ENCODE peak calls at places on chromosomes 3 and 15, in seven cellular contexts. I is stomach; U is mucosa of descending colon; F is IMR-90; C is naive thymus-derived CD4-positive, alpha-beta T cell; G is esophagus muscularis mucosa; O is CD8-positive, alpha-beta T cell. A is an unnamed sample. For H3K36me3, H3K4me1 and H3K9me3, the result is how much of the 10 kb centered on the place peaks cover.

GRCh38 chr3:173913985-173914421 is 516.5 kb downstream of the NLGN1 start:
- DNase-seq in C (no peak), I (no peak), O (no peak), F (no peak), U (no peak), G (no peak), A (no peak)

GRCh38 chr3:13595001-13595421 is 46.1 kb downstream of the FBLN2 start:
- DNase-seq in I (no peak), U (no peak), C (no peak), G (no peak), O (no peak), F (no peak), A (no peak)

GRCh38 chr3:110314512-110315114 is 757.0 kb upstream of the NECTIN3 start:
- DNase-seq in G (no peak), U (no peak), O (peak), C (peak), F (peak), I (peak), A (peak)

GRCh38 chr3:44208086-44208485 is 33.6 kb upstream of the TOPAZ1 start:
- DNase-seq in F (no peak), G (no peak), C (peak), U (no peak), I (no peak), O (no peak), A (no peak)

GRCh38 chr15:95715919-95716318 is 614.6 kb upstream of the NR2F2 start:
- DNase-seq in O (no peak), C (no peak), G (no peak), F (no peak), I (no peak), U (no peak), A (no peak)

GRCh38 chr3:26639339-26639738 is 16.8 kb downstream of the LRRC3B start:
- DNase-seq in U (no peak), I (no peak), C (no peak), O (no peak), F (no peak), G (no peak), A (no peak)

GRCh38 chr3:117238805-117239204 is 529.2 kb downstream of the TUSC7 start:
- DNase-seq in C (no peak), F (no peak), I (no peak), G (no peak), O (no peak), U (no peak), A (no peak)

GRCh38 chr3:152051501-152052404 is 178.3 kb downstream of the SUCNR1 start:
- DNase-seq in I (no peak), U (no peak), O (no peak), C (no peak), F (peak), G (no peak), A (no peak)

GRCh38 chr3:183427206-183428139 is 946 bp downstream of the MCF2L2 start:
- DNase-seq in G (no peak), U (no peak), O (no peak), I (no peak), F (no peak), C (no peak), A (no peak)

GRCh38 chr15:63048986-63049665 is 6.6 kb downstream of the TPM1 start:
- DNase-seq in F (peak), I (peak), O (peak), U (peak), C (no peak), G (no peak), A (no peak)

GRCh38 chr3:181318321-181318720 is 328.8 kb upstream of the DNAJC19 start:
- DNase-seq in O (no peak), U (no peak), C (no peak), G (no peak), F (no peak), I (no peak), A (no peak)

GRCh38 chr15:58392611-58393161 is 39.1 kb upstream of the LIPC start:
- DNase-seq in U (no peak), G (no peak), I (peak), C (no peak), F (no peak), O (no peak), A (no peak)

GRCh38 chr3:170469151-170470062 is 50.7 kb downstream of the CLDN11 start:
- DNase-seq in I (no peak), U (no peak), G (peak), F (peak), C (no peak), O (no peak), A (no peak)

GRCh38 chr3:144053121-144053520 is 81.5 kb downstream of the DIPK2A start:
- DNase-seq in O (no peak), C (no peak), G (no peak), F (peak), U (no peak), I (no peak), A (no peak)

GRCh38 chr3:10945683-10946287 is 46.8 kb upstream of the SLC6A1 start:
- DNase-seq in F (peak), O (peak), I (peak), G (no peak), U (peak), C (no peak), A (peak)

GRCh38 chr3:194292331-194292730 is 58.8 kb downstream of the CPN2 start:
- DNase-seq in G (no peak), I (no peak), U (no peak), F (no peak), O (no peak), C (no peak), A (no peak)

GRCh38 chr3:193560870-193561269 is 6.2 kb upstream of the ATP13A4 start:
- DNase-seq in G (no peak), F (no peak), O (no peak), I (peak), U (no peak), C (no peak), A (no peak)

DNA sequence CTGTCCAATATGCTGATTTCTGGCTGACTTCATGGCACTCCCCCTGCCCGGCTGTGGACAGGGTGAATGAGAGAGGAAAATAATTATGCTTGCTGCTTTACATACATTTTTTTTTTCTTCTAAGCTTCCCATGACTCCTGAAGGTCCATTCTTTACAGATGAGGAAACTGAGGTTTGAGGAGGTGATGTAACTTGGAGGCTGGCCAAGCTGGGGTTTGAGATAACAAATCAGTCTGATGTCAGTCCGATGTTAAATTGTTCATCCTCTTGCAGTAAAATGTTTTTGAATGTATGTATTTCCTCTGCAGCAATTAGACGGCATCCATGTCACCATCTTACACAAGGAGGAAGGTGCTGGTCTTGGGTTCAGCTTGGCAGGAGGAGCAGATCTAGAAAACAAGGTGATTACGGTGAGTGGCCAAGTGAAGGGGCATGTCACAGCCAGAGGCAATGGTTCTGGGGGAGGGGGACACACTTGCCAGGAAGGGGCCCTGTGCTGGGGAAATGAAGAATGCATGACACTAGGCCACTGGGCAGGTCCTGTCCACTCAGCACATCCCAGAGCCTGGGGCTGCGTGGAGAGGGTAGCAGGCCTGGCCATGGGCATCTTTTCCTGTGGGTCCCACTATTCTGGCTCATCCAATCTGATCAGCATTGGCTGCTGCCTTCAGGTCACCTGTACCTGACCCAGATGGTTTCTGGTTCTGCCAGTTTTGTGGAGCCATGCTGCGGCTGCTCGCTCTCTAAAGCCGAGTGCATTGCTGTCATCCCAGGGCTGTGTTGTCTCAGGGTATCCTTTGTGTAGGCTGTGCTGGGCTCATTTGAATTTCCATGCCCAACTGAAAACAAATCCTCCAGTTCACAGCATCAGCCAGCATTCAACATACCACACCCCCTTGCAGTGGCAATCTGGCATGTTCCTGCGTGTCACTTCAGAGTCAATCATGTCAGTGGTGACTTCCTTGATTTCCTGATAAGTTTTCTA is 20.4 kb downstream of the STARD5 start:
- DNase-seq in I (no peak), G (no peak), C (peak), F (peak), O (no peak), U (no peak), A (peak)
- H3K36me3 ChIP-seq in I (under half), G (half or more), C (half or more), F (under half), O (half or more), U (under half), A (half or more)

GRCh38 chr3:28835751-28836150 is 445.1 kb upstream of the RBMS3 start:
- DNase-seq in F (peak), I (no peak), G (no peak), O (no peak), U (no peak), C (no peak), A (no peak)

GRCh38 chr3:28841436-28841835 is 439.4 kb upstream of the RBMS3 start:
- DNase-seq in O (no peak), U (no peak), C (no peak), F (no peak), G (no peak), I (no peak), A (no peak)

GRCh38 chr3:28840976-28841376 is 439.9 kb upstream of the RBMS3 start:
- DNase-seq in C (no peak), O (no peak), I (no peak), U (no peak), G (no peak), F (no peak), A (no peak)

GRCh38 chr3:28835249-28835648 is 445.6 kb upstream of the RBMS3 start:
- DNase-seq in U (no peak), F (no peak), I (no peak), G (no peak), O (no peak), C (no peak), A (no peak)

GRCh38 chr3:28836199-28836598 is 444.7 kb upstream of the RBMS3 start:
- DNase-seq in C (no peak), U (no peak), O (no peak), G (no peak), I (no peak), F (no peak), A (no peak)
- H3K4me1 ChIP-seq in C (under half), U (under half), O (under half), G (under half), I (under half), F (under half), A (under half)

GRCh38 chr15:20352241-20353200 is 189.1 kb downstream of the GOLGA6L6 start:
- DNase-seq in F (no peak), I (no peak), G (no peak), U (peak), O (no peak), C (no peak), A (no peak)
- H3K9me3 ChIP-seq in F (half or more), I (under half), G (under half), U (half or more), O (under half), C (under half), A (under half)

GRCh38 chr15:52243697-52244555 is 51.7 kb downstream of the MYO5C start:
- DNase-seq in F (no peak), U (no peak), O (no peak), C (no peak), I (no peak), G (no peak), A (no peak)
- H3K36me3 ChIP-seq in F (under half), U (under half), O (under half), C (under half), I (under half), G (under half), A (under half)

GRCh38 chr15:70017796-70018195 is 79.9 kb downstream of the TLE3 start:
- DNase-seq in U (no peak), G (no peak), O (no peak), I (no peak), F (no peak), C (no peak), A (no peak)
- H3K4me1 ChIP-seq in U (under half), G (under half), O (under half), I (under half), F (under half), C (under half), A (under half)

DNA sequence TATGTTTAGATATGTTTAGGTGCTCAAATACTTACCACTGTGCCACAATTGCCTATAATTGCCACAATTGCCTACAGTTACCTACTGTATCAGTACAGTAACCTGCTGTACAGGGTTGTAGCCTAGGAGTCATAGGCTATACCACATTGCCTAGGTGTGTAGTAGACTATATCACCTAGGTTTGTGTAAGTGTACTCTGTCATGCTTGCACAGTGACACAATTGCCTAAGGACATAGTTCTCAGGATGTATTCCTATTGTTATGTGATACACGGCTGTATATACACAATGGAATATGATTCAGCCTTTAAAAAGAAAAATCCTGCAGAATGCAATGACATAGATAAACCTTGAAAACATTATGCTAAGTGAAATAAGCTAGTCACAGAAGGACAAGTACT is 264.8 kb downstream of the RAP2B start:
- DNase-seq in O (no peak), C (no peak), F (no peak), U (no peak), I (no peak), G (no peak), A (no peak)
- H3K9me3 ChIP-seq in O (under half), C (under half), F (under half), U (under half), I (under half), G (under half), A (under half)